ENCODE peak calls at places on chromosome 17, in ten cellular contexts. K is uterus; Z is ascending aorta; J is lung; O is bronchial epithelial cell; F is CD8-positive, alpha-beta T cell; Y is H9; I is fibroblast of pulmonary artery; A is GM13977; N is nephron progenitor cell. B is an unnamed sample.

GRCh38 chr17:27663862-27664605 is 33.0 kb downstream of the LGALS9 start:
- DNase-seq in K (peak; percentile 3), O (no peak), A (no peak), N (no peak), Y (no peak), F (no peak), I (no peak), J (no peak), Z (no peak), B (no peak)

GRCh38 chr17:58808609-58809563 is 53.2 kb downstream of the PPM1E start:
- DNase-seq in Y (no peak), J (no peak), N (no peak), Z (no peak), F (no peak), K (no peak), O (no peak), I (no peak), A (no peak), B (no peak)

GRCh38 chr17:40839194-40839593 is 16.8 kb upstream of the KRT10 start:
- DNase-seq in F (no peak), K (no peak), I (no peak), O (no peak), J (no peak), N (no peak), Y (no peak), Z (no peak), A (no peak), B (no peak)

GRCh38 chr17:67801626-67802175 is 23.6 kb upstream of the BPTF start:
- DNase-seq in Y (peak; percentile 68), F (no peak), J (no peak), O (peak; percentile 23), Z (no peak), N (no peak), K (no peak), A (no peak), I (no peak), B (no peak)

GRCh38 chr17:49371178-49371834 is 9.3 kb upstream of the ZNF652 start:
- DNase-seq in J (no peak), K (no peak), O (peak; percentile 12), N (peak; percentile 23), Y (peak; percentile 98), A (no peak), I (no peak), F (no peak), Z (no peak), B (no peak)

GRCh38 chr17:51703364-51704341 is 443.3 kb downstream of the UTP18 start:
- DNase-seq in Y (no peak), I (peak; percentile 14), K (peak; percentile 34), J (no peak), O (peak; percentile 40), Z (no peak), A (no peak), N (no peak), F (no peak), B (peak; percentile 53)

GRCh38 chr17:52709724-52710123 is 551.2 kb upstream of the CA10 start:
- DNase-seq in K (no peak), I (no peak), O (no peak), F (no peak), Z (no peak), J (no peak), N (no peak), A (no peak), Y (no peak), B (no peak)

GRCh38 chr17:50548831-50549230 is 1.9 kb downstream of the SPATA20 start:
- DNase-seq in I (no peak), F (no peak), Y (no peak), N (no peak), J (no peak), Z (no peak), K (no peak), O (no peak), A (no peak), B (no peak)

GRCh38 chr17:6555331-6556120 is 829 bp downstream of the PITPNM3 start:
- DNase-seq in A (no peak), N (peak; percentile 55), I (no peak), Z (no peak), Y (peak; percentile 66), F (no peak), J (no peak), O (peak; percentile 73), K (no peak), B (peak; percentile 35)

GRCh38 chr17:74008196-74008595 is 195.3 kb upstream of the RPL38 start:
- DNase-seq in N (no peak), A (no peak), I (no peak), J (no peak), F (no peak), O (no peak), Z (no peak), Y (peak; percentile 87), K (no peak), B (no peak)
- TF ChIP-seq CTCF in N (no peak), A (peak; percentile 36), I (peak; percentile 9), J (no peak), F (no peak), O (peak; percentile 7), Z (no peak), Y (peak; percentile 67), K (no peak), B (peak; percentile 10)

DNA sequence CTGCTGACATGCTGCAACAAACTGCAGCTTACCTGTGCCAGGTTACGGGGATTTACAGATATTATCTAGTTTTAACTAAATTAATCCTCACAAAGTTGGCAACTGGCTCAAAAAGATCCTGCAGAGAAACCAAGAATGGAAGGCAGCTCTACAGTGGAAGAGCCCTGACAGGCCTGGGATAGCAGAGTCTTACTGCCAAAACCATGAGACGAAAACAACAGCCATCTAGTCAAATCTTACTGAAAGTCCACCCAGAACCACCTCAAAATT is 8.1 kb downstream of the USP36 start:
- DNase-seq in F (no peak), Z (no peak), I (no peak), O (no peak), A (no peak), J (no peak), K (no peak), N (no peak), Y (no peak), B (no peak)
- TF ChIP-seq CTCF in F (no peak), Z (no peak), I (no peak), O (no peak), A (no peak), J (no peak), K (no peak), N (no peak), Y (no peak), B (no peak)

GRCh38 chr17:77045441-77046041 is 95.2 kb upstream of the SEC14L1 start:
- DNase-seq in A (no peak), J (no peak), I (no peak), K (no peak), Z (no peak), Y (no peak), F (no peak), O (peak; percentile 90), N (no peak), B (peak; percentile 20)
- TF ChIP-seq CTCF in A (no peak), J (no peak), I (no peak), K (no peak), Z (no peak), Y (no peak), F (no peak), O (no peak), N (no peak), B (no peak)

GRCh38 chr17:81870978-81871386 is at the start of gene ARHGDIA:
- DNase-seq in I (no peak), F (no peak), A (peak; percentile 68), O (no peak), J (no peak), Z (no peak), N (peak; percentile 33), Y (no peak), K (no peak), B (no peak)

GRCh38 chr17:81869221-81870154 is 1.6 kb downstream of the ARHGDIA start:
- DNase-seq in I (peak; percentile 38), Y (peak; percentile 86), J (no peak), O (no peak), Z (no peak), A (peak; percentile 81), K (peak; percentile 61), N (peak; percentile 84), F (no peak), B (no peak)

GRCh38 chr17:81868674-81869220 is 2.4 kb downstream of the ARHGDIA start:
- DNase-seq in A (no peak), K (peak; percentile 75), J (no peak), Y (peak; percentile 78), N (no peak), Z (no peak), F (no peak), O (peak; percentile 54), I (peak; percentile 89), B (peak; percentile 82)

GRCh38 chr17:81870155-81870977 is 771 bp downstream of the ARHGDIA start:
- DNase-seq in J (no peak), O (no peak), Z (no peak), I (peak; percentile 51), K (peak; percentile 42), F (no peak), Y (peak; percentile 62), A (peak; percentile 62), N (peak; percentile 41), B (peak; percentile 58)

GRCh38 chr17:81871387-81872120 is 417 bp upstream of the ARHGDIA start:
- DNase-seq in A (peak; percentile 99), F (peak; percentile 90), K (peak; percentile 94), J (peak; percentile 95), I (peak; percentile 90), Y (peak; percentile 92), O (peak; percentile 60), Z (peak; percentile 74), N (peak; percentile 92), B (peak; percentile 85)
- TF ChIP-seq CTCF in A (peak; percentile 35), F (no peak), K (no peak), J (peak; percentile 11), I (no peak), Y (peak; percentile 40), O (peak; percentile 45), Z (peak; percentile 27), N (no peak), B (peak; percentile 18)

GRCh38 chr17:64291268-64291851 is 28.3 kb upstream of the TEX2 start:
- DNase-seq in O (no peak), K (no peak), Z (no peak), A (no peak), Y (no peak), I (no peak), F (no peak), N (no peak), J (no peak), B (no peak)
- TF ChIP-seq CTCF in O (no peak), K (no peak), Z (no peak), A (peak; percentile 42), Y (peak; percentile 66), I (peak; percentile 46), F (no peak), N (no peak), J (no peak), B (peak; percentile 45)

DNA sequence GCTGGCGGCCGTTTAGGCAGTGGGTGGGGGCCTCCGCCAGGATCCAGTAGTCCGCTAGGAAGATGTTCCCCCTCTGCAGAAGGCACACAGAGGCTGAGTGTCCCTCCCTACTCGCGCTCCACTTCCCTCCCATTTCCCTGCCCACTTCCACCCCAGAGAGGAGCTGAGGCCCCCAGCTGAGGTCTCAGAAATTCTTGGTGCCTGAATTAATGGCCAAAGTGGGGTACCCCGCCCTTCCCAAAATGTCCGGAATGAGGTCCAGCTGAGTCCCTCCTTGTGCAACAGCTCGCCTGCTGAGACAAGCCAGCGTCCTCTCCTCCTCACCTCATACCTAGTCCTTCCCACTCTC is 7.9 kb downstream of the ALOXE3 start:
- DNase-seq in I (no peak), J (no peak), O (no peak), Z (no peak), K (no peak), F (no peak), A (no peak), N (no peak), Y (no peak), B (no peak)
- TF ChIP-seq CTCF in I (no peak), J (no peak), O (no peak), Z (no peak), K (no peak), F (peak; percentile 30), A (no peak), N (no peak), Y (no peak), B (no peak)